ENCODE peak calls at places on chromosomes 5 and 9, in nine cellular contexts. One of them, this sample, is unnamed.

GRCh38 chr9:89642789-89643188 is 38.0 kb downstream of the GADD45G start:
- DNase-seq in H1: no peak
- DNase-seq in K562: no peak
- DNase-seq in left lung: no peak
- DNase-seq in mesendoderm: peak; percentile 34
- DNase-seq in endothelial cell of umbilical vein: no peak
- DNase-seq in CD4-positive, CD25-positive, alpha-beta regulatory T cell: no peak
- DNase-seq in stomach: no peak
- DNase-seq in SJSA1: no peak
- DNase-seq in this sample: no peak

GRCh38 chr9:87269777-87270176 is 227.9 kb upstream of the DAPK1 start:
- DNase-seq in stomach: no peak
- DNase-seq in H1: no peak
- DNase-seq in SJSA1: no peak
- DNase-seq in mesendoderm: no peak
- DNase-seq in CD4-positive, CD25-positive, alpha-beta regulatory T cell: no peak
- DNase-seq in K562: no peak
- DNase-seq in left lung: no peak
- DNase-seq in endothelial cell of umbilical vein: no peak
- DNase-seq in this sample: no peak

GRCh38 chr5:84383816-84384603 is 670 bp downstream of the EDIL3 start:
- DNase-seq in SJSA1: peak; percentile 82
- DNase-seq in mesendoderm: peak; percentile 71
- DNase-seq in CD4-positive, CD25-positive, alpha-beta regulatory T cell: no peak
- DNase-seq in K562: no peak
- DNase-seq in left lung: peak; percentile 75
- DNase-seq in endothelial cell of umbilical vein: peak; percentile 45
- DNase-seq in H1: peak; percentile 49
- DNase-seq in stomach: no peak
- DNase-seq in this sample: peak; percentile 39

GRCh38 chr5:75514323-75514722 is 2.6 kb downstream of the POLK start:
- DNase-seq in H1: no peak
- DNase-seq in endothelial cell of umbilical vein: no peak
- DNase-seq in left lung: no peak
- DNase-seq in SJSA1: no peak
- DNase-seq in CD4-positive, CD25-positive, alpha-beta regulatory T cell: no peak
- DNase-seq in K562: no peak
- DNase-seq in mesendoderm: no peak
- DNase-seq in stomach: no peak
- DNase-seq in this sample: no peak

GRCh38 chr5:10329808-10330481 is 22.2 kb upstream of the CMBL start:
- DNase-seq in stomach: peak; percentile 74
- DNase-seq in mesendoderm: no peak
- DNase-seq in SJSA1: no peak
- DNase-seq in endothelial cell of umbilical vein: no peak
- DNase-seq in H1: no peak
- DNase-seq in CD4-positive, CD25-positive, alpha-beta regulatory T cell: no peak
- DNase-seq in K562: no peak
- DNase-seq in left lung: no peak
- DNase-seq in this sample: no peak

GRCh38 chr5:76785493-76785892 is 33.3 kb upstream of the F2RL1 start:
- DNase-seq in K562: no peak
- DNase-seq in endothelial cell of umbilical vein: peak; percentile 78
- DNase-seq in H1: no peak
- DNase-seq in CD4-positive, CD25-positive, alpha-beta regulatory T cell: no peak
- DNase-seq in left lung: no peak
- DNase-seq in mesendoderm: no peak
- DNase-seq in stomach: no peak
- DNase-seq in SJSA1: peak; percentile 77
- DNase-seq in this sample: peak; percentile 76

GRCh38 chr5:84729326-84729725 is 344.6 kb upstream of the EDIL3 start:
- DNase-seq in H1: no peak
- DNase-seq in stomach: no peak
- DNase-seq in endothelial cell of umbilical vein: no peak
- DNase-seq in left lung: no peak
- DNase-seq in mesendoderm: peak; percentile 10
- DNase-seq in SJSA1: no peak
- DNase-seq in CD4-positive, CD25-positive, alpha-beta regulatory T cell: no peak
- DNase-seq in K562: no peak
- DNase-seq in this sample: no peak

GRCh38 chr9:134135343-134136116 is at the start of gene WDR5:
- DNase-seq in K562: peak; percentile 92
- DNase-seq in left lung: peak; percentile 97
- DNase-seq in H1: peak; percentile 43
- DNase-seq in endothelial cell of umbilical vein: peak; percentile 81
- DNase-seq in CD4-positive, CD25-positive, alpha-beta regulatory T cell: peak; percentile 91
- DNase-seq in mesendoderm: peak; percentile 92
- DNase-seq in SJSA1: peak; percentile 74
- DNase-seq in stomach: peak; percentile 93
- DNase-seq in this sample: peak; percentile 91

GRCh38 chr5:110354896-110355295 is 371.6 kb downstream of the TMEM232 start:
- DNase-seq in SJSA1: no peak
- DNase-seq in H1: no peak
- DNase-seq in CD4-positive, CD25-positive, alpha-beta regulatory T cell: no peak
- DNase-seq in left lung: no peak
- DNase-seq in stomach: no peak
- DNase-seq in mesendoderm: no peak
- DNase-seq in endothelial cell of umbilical vein: no peak
- DNase-seq in K562: no peak
- DNase-seq in this sample: no peak

GRCh38 chr5:81244451-81244850 is 11.3 kb downstream of the CKMT2 start:
- DNase-seq in mesendoderm: no peak
- DNase-seq in K562: no peak
- DNase-seq in stomach: no peak
- DNase-seq in endothelial cell of umbilical vein: no peak
- DNase-seq in left lung: no peak
- DNase-seq in H1: no peak
- DNase-seq in SJSA1: no peak
- DNase-seq in CD4-positive, CD25-positive, alpha-beta regulatory T cell: no peak
- DNase-seq in this sample: no peak

GRCh38 chr9:136946893-136947891 is 2.1 kb downstream of the C8G start:
- DNase-seq in K562: no peak
- DNase-seq in SJSA1: no peak
- DNase-seq in stomach: no peak
- DNase-seq in H1: no peak
- DNase-seq in mesendoderm: no peak
- DNase-seq in CD4-positive, CD25-positive, alpha-beta regulatory T cell: no peak
- DNase-seq in left lung: peak; percentile 74
- DNase-seq in endothelial cell of umbilical vein: no peak
- DNase-seq in this sample: no peak

GRCh38 chr5:126516852-126517251 is 78.2 kb downstream of the ALDH7A1 start:
- DNase-seq in endothelial cell of umbilical vein: no peak
- DNase-seq in H1: no peak
- DNase-seq in left lung: no peak
- DNase-seq in K562: no peak
- DNase-seq in SJSA1: no peak
- DNase-seq in stomach: no peak
- DNase-seq in CD4-positive, CD25-positive, alpha-beta regulatory T cell: no peak
- DNase-seq in mesendoderm: no peak
- DNase-seq in this sample: no peak

GRCh38 chr5:168985454-168985853 is 315.5 kb downstream of the SLIT3 start:
- DNase-seq in K562: no peak
- DNase-seq in stomach: no peak
- DNase-seq in left lung: no peak
- DNase-seq in endothelial cell of umbilical vein: no peak
- DNase-seq in mesendoderm: peak; percentile 45
- DNase-seq in SJSA1: no peak
- DNase-seq in CD4-positive, CD25-positive, alpha-beta regulatory T cell: no peak
- DNase-seq in H1: no peak
- DNase-seq in this sample: no peak

GRCh38 chr9:4590430-4591122 is 71.5 kb upstream of the PLPP6 start:
- DNase-seq in H1: no peak
- DNase-seq in K562: no peak
- DNase-seq in CD4-positive, CD25-positive, alpha-beta regulatory T cell: no peak
- DNase-seq in left lung: no peak
- DNase-seq in endothelial cell of umbilical vein: no peak
- DNase-seq in mesendoderm: peak; percentile 63
- DNase-seq in stomach: no peak
- DNase-seq in SJSA1: peak; percentile 62
- DNase-seq in this sample: no peak

GRCh38 chr9:127303830-127304229 is 39.3 kb downstream of the GARNL3 start:
- DNase-seq in mesendoderm: no peak
- DNase-seq in CD4-positive, CD25-positive, alpha-beta regulatory T cell: no peak
- DNase-seq in K562: no peak
- DNase-seq in left lung: no peak
- DNase-seq in endothelial cell of umbilical vein: no peak
- DNase-seq in stomach: no peak
- DNase-seq in SJSA1: no peak
- DNase-seq in H1: no peak
- DNase-seq in this sample: no peak

GRCh38 chr5:87393331-87393730 is 19.4 kb downstream of the CCNH start:
- DNase-seq in K562: no peak
- DNase-seq in left lung: no peak
- DNase-seq in mesendoderm: no peak
- DNase-seq in SJSA1: peak; percentile 65
- DNase-seq in stomach: no peak
- DNase-seq in CD4-positive, CD25-positive, alpha-beta regulatory T cell: no peak
- DNase-seq in H1: no peak
- DNase-seq in endothelial cell of umbilical vein: peak; percentile 79
- DNase-seq in this sample: no peak

GRCh38 chr9:36345103-36345846 is 54.8 kb downstream of the RNF38 start:
- DNase-seq in CD4-positive, CD25-positive, alpha-beta regulatory T cell: no peak
- DNase-seq in stomach: no peak
- DNase-seq in H1: peak; percentile 13
- DNase-seq in endothelial cell of umbilical vein: peak; percentile 20
- DNase-seq in mesendoderm: peak; percentile 81
- DNase-seq in SJSA1: no peak
- DNase-seq in left lung: no peak
- DNase-seq in K562: no peak
- DNase-seq in this sample: no peak
- H3K4me1 ChIP-seq in CD4-positive, CD25-positive, alpha-beta regulatory T cell: no peaks in the 10 kb centered on the region
- H3K4me1 ChIP-seq in stomach: no peaks in the 10 kb centered on the region
- H3K4me1 ChIP-seq in H1: no peaks in the 10 kb centered on the region
- H3K4me1 ChIP-seq in endothelial cell of umbilical vein: no peaks in the 10 kb centered on the region
- H3K4me1 ChIP-seq in mesendoderm: no peaks in the 10 kb centered on the region
- H3K4me1 ChIP-seq in SJSA1: no peaks in the 10 kb centered on the region
- H3K4me1 ChIP-seq in left lung: no peaks in the 10 kb centered on the region
- H3K4me1 ChIP-seq in K562: no peaks in the 10 kb centered on the region
- H3K4me1 ChIP-seq in this sample: no peaks in the 10 kb centered on the region

GRCh38 chr9:129396365-129396708 is 218.3 kb upstream of the IER5L start:
- DNase-seq in H1: no peak
- DNase-seq in CD4-positive, CD25-positive, alpha-beta regulatory T cell: no peak
- DNase-seq in endothelial cell of umbilical vein: no peak
- DNase-seq in mesendoderm: no peak
- DNase-seq in SJSA1: no peak
- DNase-seq in left lung: no peak
- DNase-seq in K562: no peak
- DNase-seq in stomach: no peak
- DNase-seq in this sample: no peak
- H3K4me1 ChIP-seq in H1: peaks cover 18% of the 10 kb centered on the region
- H3K4me1 ChIP-seq in CD4-positive, CD25-positive, alpha-beta regulatory T cell: no peaks in the 10 kb centered on the region
- H3K4me1 ChIP-seq in endothelial cell of umbilical vein: no peaks in the 10 kb centered on the region
- H3K4me1 ChIP-seq in mesendoderm: no peaks in the 10 kb centered on the region
- H3K4me1 ChIP-seq in SJSA1: no peaks in the 10 kb centered on the region
- H3K4me1 ChIP-seq in left lung: no peaks in the 10 kb centered on the region
- H3K4me1 ChIP-seq in K562: peaks cover 6% of the 10 kb centered on the region
- H3K4me1 ChIP-seq in stomach: no peaks in the 10 kb centered on the region
- H3K4me1 ChIP-seq in this sample: no peaks in the 10 kb centered on the region

DNA sequence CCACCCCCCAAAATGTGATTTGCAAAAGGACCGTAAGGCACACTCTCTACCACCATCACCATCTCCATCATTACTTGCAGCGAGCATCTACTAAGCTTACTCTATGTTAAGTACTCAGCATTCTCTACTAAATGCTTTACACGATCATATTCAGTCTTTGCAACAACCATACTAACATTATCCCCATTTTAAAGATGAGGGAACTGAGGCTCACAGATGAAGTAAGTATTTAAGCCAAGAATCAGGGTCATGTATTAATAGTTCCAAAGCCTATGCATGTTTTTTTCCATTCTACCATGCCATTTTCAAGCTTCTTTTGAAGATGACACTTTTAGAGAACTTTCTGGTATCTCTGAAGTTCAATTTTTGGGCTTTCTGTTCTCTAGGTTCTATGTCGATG is 121.7 kb upstream of the ANKRD55 start:
- DNase-seq in SJSA1: no peak
- DNase-seq in endothelial cell of umbilical vein: no peak
- DNase-seq in K562: no peak
- DNase-seq in left lung: no peak
- DNase-seq in CD4-positive, CD25-positive, alpha-beta regulatory T cell: no peak
- DNase-seq in stomach: no peak
- DNase-seq in H1: no peak
- DNase-seq in mesendoderm: no peak
- DNase-seq in this sample: no peak
- H3K4me1 ChIP-seq in SJSA1: peaks cover 34% of the 10 kb centered on the region
- H3K4me1 ChIP-seq in endothelial cell of umbilical vein: peaks cover 23% of the 10 kb centered on the region
- H3K4me1 ChIP-seq in K562: no peaks in the 10 kb centered on the region
- H3K4me1 ChIP-seq in left lung: peaks cover 14% of the 10 kb centered on the region
- H3K4me1 ChIP-seq in CD4-positive, CD25-positive, alpha-beta regulatory T cell: no peaks in the 10 kb centered on the region
- H3K4me1 ChIP-seq in stomach: peaks cover 12% of the 10 kb centered on the region
- H3K4me1 ChIP-seq in H1: no peaks in the 10 kb centered on the region
- H3K4me1 ChIP-seq in mesendoderm: no peaks in the 10 kb centered on the region
- H3K4me1 ChIP-seq in this sample: peaks cover 78% of the 10 kb centered on the region

GRCh38 chr9:112168197-112168596 is 6.9 kb downstream of the SUSD1 start:
- DNase-seq in H1: no peak
- DNase-seq in K562: no peak
- DNase-seq in left lung: no peak
- DNase-seq in SJSA1: no peak
- DNase-seq in mesendoderm: no peak
- DNase-seq in stomach: no peak
- DNase-seq in endothelial cell of umbilical vein: no peak
- DNase-seq in CD4-positive, CD25-positive, alpha-beta regulatory T cell: no peak
- DNase-seq in this sample: no peak

GRCh38 chr9:112170235-112170634 is 4.9 kb downstream of the SUSD1 start:
- DNase-seq in stomach: peak; percentile 79
- DNase-seq in left lung: no peak
- DNase-seq in endothelial cell of umbilical vein: no peak
- DNase-seq in mesendoderm: peak; percentile 62
- DNase-seq in K562: peak; percentile 24
- DNase-seq in CD4-positive, CD25-positive, alpha-beta regulatory T cell: no peak
- DNase-seq in SJSA1: no peak
- DNase-seq in H1: no peak
- DNase-seq in this sample: peak; percentile 98

GRCh38 chr9:112173489-112174222 is 1.4 kb downstream of the SUSD1 start:
- DNase-seq in stomach: no peak
- DNase-seq in endothelial cell of umbilical vein: no peak
- DNase-seq in left lung: no peak
- DNase-seq in CD4-positive, CD25-positive, alpha-beta regulatory T cell: no peak
- DNase-seq in H1: no peak
- DNase-seq in SJSA1: no peak
- DNase-seq in mesendoderm: no peak
- DNase-seq in K562: peak; percentile 37
- DNase-seq in this sample: no peak

GRCh38 chr9:112169368-112169767 is 5.7 kb downstream of the SUSD1 start:
- DNase-seq in left lung: no peak
- DNase-seq in endothelial cell of umbilical vein: no peak
- DNase-seq in H1: no peak
- DNase-seq in CD4-positive, CD25-positive, alpha-beta regulatory T cell: no peak
- DNase-seq in mesendoderm: no peak
- DNase-seq in stomach: no peak
- DNase-seq in SJSA1: no peak
- DNase-seq in K562: no peak
- DNase-seq in this sample: peak; percentile 82

DNA sequence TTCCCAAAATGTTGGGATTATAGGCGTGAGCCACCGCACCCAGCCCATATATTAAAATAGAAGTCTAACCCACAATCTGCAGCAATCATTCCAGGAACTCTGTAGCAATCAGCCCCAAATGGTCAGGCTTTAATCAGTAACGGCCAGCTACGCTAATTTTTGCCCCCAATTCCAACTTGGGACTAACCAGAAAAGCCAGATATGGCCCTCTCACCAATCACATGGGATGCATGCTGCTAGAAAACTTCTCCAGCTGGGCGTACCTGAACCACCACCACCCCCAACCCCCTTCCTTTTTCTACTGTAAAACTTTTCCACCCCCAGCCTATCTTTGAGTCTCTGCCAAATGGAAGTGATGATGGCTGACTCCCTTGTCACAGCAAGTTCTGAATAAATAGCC is 4.1 kb downstream of the SUSD1 start:
- DNase-seq in H1: no peak
- DNase-seq in left lung: no peak
- DNase-seq in endothelial cell of umbilical vein: no peak
- DNase-seq in K562: peak; percentile 89
- DNase-seq in CD4-positive, CD25-positive, alpha-beta regulatory T cell: no peak
- DNase-seq in mesendoderm: no peak
- DNase-seq in stomach: no peak
- DNase-seq in SJSA1: no peak
- DNase-seq in this sample: no peak
- H3K4me1 ChIP-seq in H1: peaks cover 4% of the 10 kb centered on the region
- H3K4me1 ChIP-seq in left lung: no peaks in the 10 kb centered on the region
- H3K4me1 ChIP-seq in endothelial cell of umbilical vein: peaks cover 8% of the 10 kb centered on the region
- H3K4me1 ChIP-seq in K562: peaks cover 63% of the 10 kb centered on the region
- H3K4me1 ChIP-seq in CD4-positive, CD25-positive, alpha-beta regulatory T cell: peaks cover 34% of the 10 kb centered on the region
- H3K4me1 ChIP-seq in mesendoderm: peaks cover 2% of the 10 kb centered on the region
- H3K4me1 ChIP-seq in stomach: peaks cover 26% of the 10 kb centered on the region
- H3K4me1 ChIP-seq in SJSA1: peaks cover 34% of the 10 kb centered on the region
- H3K4me1 ChIP-seq in this sample: peaks cover 83% of the 10 kb centered on the region